ENCODE peak calls at places on chromosomes 4 and X, in eight cellular contexts. Q is fibroblast of mammary gland; D is A172; R is activated T-cell treated with anti-CD3 and anti-CD28 coated beads, Interleukin-2, amount 50 U/mL, for 4 hours; Y is foreskin fibroblast; G is thoracic aorta; C is BJ; O is stimulated activated CD8-positive, alpha-beta memory T cell treated with anti-CD3 and anti-CD28 coated beads, Interleukin-15, amount 100 ng/mL, for 24 hours. F is an unnamed sample.

GRCh38 chrX:15549189-15550012 is 48.8 kb downstream of the BMX start:
- DNase-seq in C (no peak), O (no peak), Q (no peak), Y (no peak), G (no peak), R (no peak), D (no peak), F (no peak)

GRCh38 chrX:69243276-69243675 is 78.0 kb upstream of the PJA1 start:
- DNase-seq in Q (no peak), C (no peak), G (no peak), O (no peak), Y (no peak), R (no peak), D (no peak), F (no peak)

GRCh38 chrX:85914431-85914830 is 132.9 kb downstream of the CHM start:
- DNase-seq in C (no peak), R (no peak), Q (no peak), O (no peak), Y (no peak), D (no peak), G (no peak), F (no peak)

GRCh38 chr4:150010525-150011126 is 67.6 kb upstream of the DCLK2 start:
- DNase-seq in R (no peak), G (peak; percentile 5), O (no peak), C (no peak), D (peak; percentile 77), Q (peak; percentile 74), Y (peak; percentile 37), F (no peak)

GRCh38 chr4:171644430-171645057 is 168.7 kb upstream of the GALNTL6 start:
- DNase-seq in D (no peak), Q (no peak), R (no peak), Y (no peak), G (no peak), O (no peak), C (no peak), F (no peak)

GRCh38 chrX:113539599-113540356 is 699.1 kb upstream of the AMOT start:
- DNase-seq in R (no peak), G (no peak), Q (no peak), O (no peak), C (no peak), Y (no peak), D (no peak), F (no peak)

GRCh38 chrX:9785944-9786741 is at the start of gene SHROOM2:
- DNase-seq in Y (no peak), D (no peak), O (no peak), C (no peak), R (no peak), Q (no peak), G (no peak), F (no peak)

GRCh38 chr4:87843936-87844335 is 11.2 kb downstream of the MEPE start:
- DNase-seq in Q (peak; percentile 96), R (no peak), C (peak; percentile 45), D (peak; percentile 85), Y (peak; percentile 80), O (no peak), G (no peak), F (no peak)

GRCh38 chr4:110196871-110197420 is 1.5 kb downstream of the ELOVL6 start:
- DNase-seq in O (no peak), G (no peak), C (no peak), Y (no peak), R (peak; percentile 56), Q (peak; percentile 23), D (peak; percentile 16), F (peak; percentile 58)

GRCh38 chrX:50770702-50771101 is 43.3 kb downstream of the SHROOM4 start:
- DNase-seq in G (no peak), R (no peak), C (no peak), Y (no peak), Q (no peak), D (no peak), O (no peak), F (no peak)

GRCh38 chr4:175542787-175543186 is 269.3 kb downstream of the GPM6A start:
- DNase-seq in C (no peak), Y (no peak), D (no peak), O (no peak), G (no peak), R (no peak), Q (no peak), F (no peak)

GRCh38 chr4:26161030-26161824 is 159.6 kb upstream of the RBPJ start:
- DNase-seq in Q (no peak), Y (no peak), C (no peak), G (no peak), O (no peak), D (no peak), R (no peak), F (no peak)

GRCh38 chrX:134990475-134991473 is at the start of gene SMIM10:
- DNase-seq in C (no peak), D (peak; percentile 20), O (no peak), Q (peak; percentile 84), Y (peak; percentile 76), R (no peak), G (peak; percentile 9), F (peak; percentile 3)

GRCh38 chrX:101417981-101418841 is 10.2 kb downstream of the HNRNPH2 start:
- DNase-seq in C (no peak), Y (no peak), R (peak; percentile 14), G (no peak), Q (no peak), D (no peak), O (no peak), F (peak; percentile 16)

GRCh38 chrX:17567173-17567572 is 170.1 kb upstream of the SCML1 start:
- DNase-seq in D (no peak), O (no peak), Y (no peak), G (no peak), R (no peak), C (no peak), Q (peak; percentile 53), F (no peak)

GRCh38 chr4:124486423-124486822 is 226.1 kb downstream of the ANKRD50 start:
- DNase-seq in G (no peak), R (no peak), Y (no peak), O (no peak), D (no peak), Q (no peak), C (no peak), F (no peak)

GRCh38 chr4:48247142-48247877 is 22.3 kb downstream of the TEC start:
- DNase-seq in R (no peak), G (no peak), D (no peak), C (no peak), O (no peak), Q (peak; percentile 68), Y (no peak), F (no peak)

GRCh38 chr4:47469951-47470350 is 6.4 kb upstream of the COMMD8 start:
- DNase-seq in O (no peak), G (no peak), D (no peak), Y (peak; percentile 37), R (no peak), Q (no peak), C (no peak), F (no peak)

GRCh38 chrX:154325541-154325940 is 29.9 kb downstream of the TKTL1 start:
- DNase-seq in O (no peak), Y (no peak), C (no peak), G (no peak), Q (no peak), D (peak; percentile 67), R (no peak), F (no peak)